ENCODE peak calls at places on chromosomes 13 and 19, in five cellular contexts. N is upper lobe of right lung; T is IMR-90; Q is bronchial epithelial cell; Z is CD8-positive, alpha-beta memory T cell. U is an unnamed sample.

GRCh38 chr13:33676700-33677048 is 141.3 kb upstream of the RFC3 start:
- DNase-seq in Q (peak), T (peak), N (no peak), Z (no peak), U (no peak)

GRCh38 chr19:19039901-19040300 is 6.5 kb downstream of the ARMC6 start:
- DNase-seq in T (no peak), Q (no peak), Z (peak), N (no peak), U (peak)

GRCh38 chr19:55603581-55604292 is 1.7 kb upstream of the ZNF865 start:
- DNase-seq in Z (no peak), Q (no peak), N (no peak), T (no peak), U (no peak)

GRCh38 chr13:49060698-49061387 is 85.1 kb downstream of the FNDC3A start:
- DNase-seq in N (no peak), Z (no peak), T (peak), Q (peak), U (no peak)

GRCh38 chr19:50516859-50517703 is 3.4 kb upstream of the ASPDH start:
- DNase-seq in Z (no peak), N (no peak), T (no peak), Q (no peak), U (no peak)

GRCh38 chr19:55581828-55582223 is 1.2 kb upstream of the ZNF579 start:
- DNase-seq in T (no peak), Z (no peak), Q (no peak), N (no peak), U (no peak)

GRCh38 chr13:109666656-109667448 is 119.5 kb downstream of the IRS2 start:
- DNase-seq in Q (peak), T (peak), Z (no peak), N (no peak), U (no peak)

GRCh38 chr19:5667751-5668271 is 12.5 kb downstream of the MICOS13 start:
- DNase-seq in T (no peak), Z (no peak), N (no peak), Q (no peak), U (no peak)

GRCh38 chr13:102402292-102402691 is 444 bp upstream of the FGF14 start:
- DNase-seq in Z (no peak), Q (peak), T (peak), N (no peak), U (peak)

DNA sequence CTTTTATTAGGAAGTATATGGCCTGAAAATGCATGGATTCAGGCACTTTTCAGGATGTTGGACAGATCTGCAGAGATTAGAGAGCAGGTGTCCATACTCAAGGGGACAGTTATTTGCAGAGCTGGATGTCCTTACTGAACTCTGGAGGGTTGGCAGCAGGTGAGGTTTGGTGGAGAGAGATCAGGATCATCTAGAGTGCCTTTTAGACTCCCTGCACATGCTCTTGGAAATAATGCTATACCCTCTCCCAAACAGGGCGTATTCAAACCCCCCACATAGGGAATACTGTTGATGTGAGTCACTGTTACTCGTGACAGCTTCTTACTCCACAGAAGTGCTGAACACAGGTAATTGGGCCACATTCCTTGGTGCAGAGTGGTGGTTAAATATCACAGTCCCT is 725.7 kb upstream of the SGCG start:
- DNase-seq in T (no peak), Q (no peak), Z (no peak), N (no peak), U (no peak)
- H3K4me3 ChIP-seq in T (no peak), Q (no peak), Z (no peak), N (no peak), U (no peak)

GRCh38 chr19:38417146-38417543 is 8.9 kb downstream of the RASGRP4 start:
- DNase-seq in T (no peak), Z (no peak), Q (no peak), N (no peak), U (no peak)

GRCh38 chr19:38421856-38422255 is 4.2 kb downstream of the RASGRP4 start:
- DNase-seq in N (no peak), Q (no peak), Z (no peak), T (no peak), U (no peak)

GRCh38 chr19:38413416-38413815 is 10.5 kb downstream of the FAM98C start:
- DNase-seq in Z (no peak), Q (no peak), T (no peak), N (no peak), U (no peak)

GRCh38 chr19:38420935-38421334 is 5.1 kb downstream of the RASGRP4 start:
- DNase-seq in T (no peak), N (no peak), Z (no peak), Q (no peak), U (no peak)

DNA sequence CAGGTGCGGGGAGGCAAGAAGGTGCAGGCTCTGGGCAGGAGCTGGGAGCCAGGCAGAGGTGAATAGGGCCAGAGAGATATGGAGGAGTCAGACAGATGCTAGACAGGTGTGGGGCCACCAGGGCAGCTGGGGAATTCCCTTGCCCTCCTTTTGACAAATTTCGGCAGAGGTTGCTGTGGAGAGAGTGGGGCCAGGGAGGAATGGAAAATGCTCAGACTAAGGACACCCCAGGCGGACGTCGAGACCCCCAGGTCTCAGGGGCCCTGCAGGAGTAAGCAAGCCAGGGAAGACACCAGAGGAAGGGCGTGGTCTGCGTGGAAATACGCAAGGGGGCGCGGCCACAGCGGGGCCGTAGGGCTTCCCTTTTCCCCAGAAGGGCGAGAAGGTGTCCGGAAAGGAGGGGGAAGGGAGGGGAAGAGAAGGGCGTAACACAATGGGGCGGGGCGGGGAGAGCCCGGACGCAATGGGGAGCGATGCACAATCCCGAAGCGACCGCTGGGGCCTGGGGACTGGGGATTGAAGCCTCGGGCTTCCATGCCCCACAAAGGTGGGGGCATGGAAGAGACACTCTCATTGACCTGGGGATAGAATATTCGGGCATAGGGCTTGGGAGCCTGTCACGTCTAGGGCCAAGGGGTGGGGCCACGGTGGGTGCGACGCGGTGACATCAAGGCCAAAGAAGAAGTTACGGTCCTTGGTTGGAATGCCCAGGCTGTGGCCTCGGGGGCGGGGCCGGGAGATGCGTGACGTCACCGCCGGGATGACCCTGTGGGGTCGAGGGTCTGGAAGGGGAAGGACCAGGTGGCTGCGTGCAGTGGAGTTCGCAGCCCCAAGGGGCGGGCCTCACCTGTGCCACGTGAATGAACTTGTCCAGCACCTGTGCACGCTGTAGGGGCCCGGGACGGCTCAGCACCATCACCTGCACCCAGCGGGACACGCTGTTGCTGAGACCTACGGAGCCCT is 8.2 kb downstream of the RASGRP4 start:
- DNase-seq in N (peak), Q (peak), Z (peak), T (no peak), U (peak)
- H3K4me3 ChIP-seq in N (peak), Q (peak), Z (peak), T (no peak), U (peak)

GRCh38 chr13:73740681-73741080 is 393.5 kb downstream of the KLF12 start:
- DNase-seq in Z (no peak), T (peak), Q (no peak), N (no peak), U (no peak)
- H3K4me3 ChIP-seq in Z (no peak), T (no peak), Q (no peak), N (no peak), U (no peak)

DNA sequence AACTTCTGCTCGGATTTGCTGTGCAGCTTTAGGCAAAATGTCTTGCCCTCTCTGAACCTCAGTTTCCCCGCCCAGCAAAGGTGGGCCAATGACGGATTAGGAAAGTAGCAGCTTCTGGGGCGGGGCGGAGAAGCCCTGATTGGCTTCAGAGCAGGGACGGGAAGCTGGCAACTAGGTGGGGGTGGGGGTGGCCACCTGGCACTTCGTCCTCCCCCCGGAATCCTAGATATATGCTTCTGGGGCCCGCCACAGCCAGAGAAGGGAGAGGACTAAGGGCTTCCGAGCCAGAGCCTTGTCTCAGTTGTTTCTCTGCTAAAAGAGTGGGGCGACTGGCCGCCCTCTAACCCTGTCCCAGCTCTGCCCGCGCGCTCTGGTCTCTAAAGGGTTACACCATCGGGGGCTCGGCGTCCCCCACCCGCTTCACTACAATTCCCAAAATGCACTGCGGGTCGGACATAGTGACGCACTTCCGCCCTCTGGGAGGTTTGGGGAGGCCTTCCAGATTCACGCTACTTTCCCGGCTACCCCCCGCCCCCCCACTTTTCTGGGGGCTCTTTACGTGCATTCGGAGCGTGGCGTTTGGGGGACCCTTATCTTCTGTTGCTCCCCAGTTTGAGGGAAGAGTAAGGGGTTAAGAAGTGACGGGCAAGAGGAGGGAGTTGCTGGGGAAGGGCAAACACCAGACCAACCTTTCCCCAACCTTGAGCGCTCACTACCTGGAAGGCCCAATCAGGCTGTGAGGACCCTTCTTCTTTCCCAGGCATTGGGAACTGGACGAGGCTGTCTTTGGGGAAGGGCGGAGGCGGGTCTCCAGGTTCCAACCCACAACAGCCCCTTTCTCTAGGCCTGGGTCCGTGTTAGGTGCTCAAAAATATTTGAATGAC is 728 bp upstream of the IRF2BP1 start:
- DNase-seq in N (peak), Q (peak), Z (peak), T (peak), U (peak)
- H3K4me3 ChIP-seq in N (peak), Q (peak), Z (peak), T (peak), U (peak)

DNA sequence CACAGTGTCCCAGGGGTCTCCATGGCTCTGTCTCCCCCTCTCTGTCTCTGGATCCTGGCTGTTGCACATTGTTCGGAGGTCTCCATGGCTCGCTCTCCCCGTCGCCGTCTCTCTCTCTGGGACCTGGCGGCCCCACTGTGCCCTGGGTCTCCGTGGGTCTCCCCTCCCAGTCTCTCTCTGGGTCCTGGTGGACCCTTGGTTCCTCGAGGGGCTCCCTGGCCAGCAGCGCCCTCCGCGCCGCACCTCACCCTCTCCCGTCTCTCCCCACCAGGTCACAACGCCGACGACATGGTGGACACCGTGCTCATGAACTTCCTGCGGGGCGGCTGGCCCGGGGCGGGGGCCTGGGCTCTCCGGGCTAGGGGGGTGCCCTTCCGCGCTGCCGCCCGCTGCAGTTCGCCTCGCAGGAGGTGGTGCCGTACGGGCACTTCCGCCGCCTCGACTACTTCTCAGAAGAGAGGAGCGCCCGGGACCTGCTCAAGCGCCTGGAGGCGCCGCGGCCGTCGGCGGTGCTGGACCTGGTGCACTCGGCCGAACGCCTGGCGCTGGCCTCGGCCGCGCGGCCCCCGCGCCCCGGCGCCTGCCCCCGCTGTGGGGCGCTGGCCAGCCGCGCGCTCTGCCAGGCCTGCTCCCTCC is 29.1 kb downstream of the SIGLEC5 start:
- DNase-seq in Q (no peak), T (no peak), N (no peak), Z (no peak), U (no peak)
- H3K4me3 ChIP-seq in Q (no peak), T (no peak), N (no peak), Z (no peak), U (no peak)

GRCh38 chr13:101390461-101390860 is 25.8 kb downstream of the NALCN start:
- DNase-seq in Z (no peak), N (no peak), Q (no peak), T (peak), U (no peak)
- H3K4me3 ChIP-seq in Z (no peak), N (no peak), Q (no peak), T (no peak), U (no peak)

DNA sequence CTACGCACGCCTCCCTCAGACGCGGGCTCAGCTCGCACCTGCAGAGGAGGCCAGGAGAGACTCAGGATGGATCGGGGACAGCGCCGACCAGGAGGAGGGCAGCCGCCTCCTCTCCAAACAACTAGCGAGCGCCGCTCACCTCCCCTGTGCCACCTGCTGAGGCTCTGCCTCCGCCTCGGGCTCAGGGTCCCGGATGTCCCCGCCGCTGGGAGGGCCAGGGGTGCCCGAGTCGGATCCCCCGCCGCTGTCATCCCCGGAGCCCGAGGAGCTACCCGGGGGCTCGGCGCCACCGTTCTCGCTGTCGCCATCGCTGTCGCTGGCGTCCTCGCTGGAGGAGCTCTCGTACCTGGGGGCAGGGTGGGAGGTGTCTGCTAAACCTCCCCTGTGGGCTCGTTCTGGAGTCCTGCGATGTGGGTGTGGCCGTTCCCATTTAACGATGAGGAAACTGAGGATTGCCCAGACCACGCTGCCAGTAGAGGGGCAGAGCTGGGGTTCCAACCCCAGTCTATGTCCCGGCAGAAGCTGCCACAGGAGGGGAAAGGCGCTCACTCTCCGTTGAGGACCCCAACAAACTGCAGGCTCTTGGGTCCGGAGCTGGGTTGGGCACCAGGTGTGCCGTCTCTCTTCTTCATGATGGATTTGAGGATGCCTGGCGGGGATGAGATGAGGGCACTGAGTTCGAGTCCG is 9.1 kb downstream of the KANK3 start:
- DNase-seq in Q (no peak), T (no peak), N (no peak), Z (no peak), U (no peak)
- H3K4me3 ChIP-seq in Q (peak), T (no peak), N (no peak), Z (no peak), U (no peak)

GRCh38 chr19:44069415-44069814 is 2.5 kb upstream of the ZNF284 start:
- DNase-seq in T (no peak), Q (no peak), N (no peak), Z (no peak), U (no peak)

GRCh38 chr19:44072543-44073401 is 813 bp downstream of the ZNF284 start:
- DNase-seq in Q (peak), Z (no peak), N (no peak), T (no peak), U (no peak)

GRCh38 chr19:44076325-44076724 is 4.4 kb downstream of the ZNF284 start:
- DNase-seq in N (no peak), Z (no peak), T (no peak), Q (no peak), U (no peak)

GRCh38 chr19:44066305-44066704 is 5.7 kb upstream of the ZNF284 start:
- DNase-seq in Q (no peak), T (no peak), N (no peak), Z (no peak), U (no peak)

GRCh38 chr19:44071824-44072542 is at the start of gene ZNF284:
- DNase-seq in N (peak), Z (peak), Q (peak), T (peak), U (peak)
- H3K4me3 ChIP-seq in N (peak), Z (peak), Q (peak), T (peak), U (peak)

DNA sequence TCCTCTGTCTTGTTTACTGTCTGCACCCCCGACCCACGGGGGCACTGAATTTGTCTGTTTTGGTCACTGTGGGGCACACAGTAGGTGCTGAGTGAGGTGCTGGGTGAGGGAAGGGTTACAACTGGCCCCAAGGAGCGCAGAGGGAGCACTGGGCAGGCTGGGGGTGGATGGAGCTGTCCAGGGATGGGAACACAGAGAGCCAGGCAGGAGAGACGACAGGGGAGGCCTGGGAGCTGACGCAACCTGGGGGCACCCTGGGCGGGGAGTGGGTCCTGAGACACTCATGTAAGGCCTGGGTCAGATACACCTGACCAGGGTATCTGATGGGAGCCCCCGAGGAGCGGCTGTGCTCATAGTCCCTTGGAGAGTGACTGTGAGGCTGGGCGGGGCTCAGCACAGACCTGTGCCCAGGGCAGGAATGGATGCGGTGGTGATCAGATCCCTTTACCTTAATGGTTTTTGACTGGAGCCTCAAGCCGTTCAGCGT is 24.8 kb downstream of the ELAVL1 start:
- DNase-seq in T (no peak), Q (no peak), N (no peak), Z (no peak), U (no peak)
- H3K4me3 ChIP-seq in T (no peak), Q (no peak), N (no peak), Z (no peak), U (no peak)